ENCODE peak calls at places on chromosome 1, in six cellular contexts. X is AG09309; U is left lung; A is CD4-positive, alpha-beta T cell; W is endothelial cell; V is fibroblast of pulmonary artery. K is an unnamed sample.

GRCh38 chr1:116682641-116683221 is 15.2 kb upstream of the IGSF3 start:
- DNase-seq in W (no peak), X (no peak), U (no peak), V (peak), A (no peak), K (peak)

GRCh38 chr1:3904843-3905185 is 4.7 kb upstream of the C1orf174 start:
- DNase-seq in W (no peak), A (no peak), U (no peak), V (no peak), X (no peak), K (no peak)

GRCh38 chr1:227370463-227371254 is 52.4 kb upstream of the CDC42BPA start:
- DNase-seq in U (no peak), W (no peak), V (peak), X (no peak), A (no peak), K (peak)

GRCh38 chr1:53919675-53920066 is 25.7 kb downstream of the DIO1 start:
- DNase-seq in A (no peak), X (no peak), W (no peak), V (no peak), U (no peak), K (peak)

GRCh38 chr1:151714820-151715725 is 1.5 kb downstream of the CELF3 start:
- DNase-seq in X (no peak), U (no peak), V (no peak), W (no peak), A (no peak), K (no peak)

GRCh38 chr1:218656301-218657037 is 311.3 kb downstream of the TGFB2 start:
- DNase-seq in X (no peak), A (no peak), V (no peak), U (no peak), W (no peak), K (peak)

GRCh38 chr1:53134961-53135734 is 7.3 kb downstream of the SLC1A7 start:
- DNase-seq in V (peak), X (no peak), W (no peak), U (no peak), A (no peak), K (peak)

GRCh38 chr1:116002781-116003455 is 26.6 kb downstream of the SLC22A15 start:
- DNase-seq in W (no peak), A (no peak), V (no peak), X (no peak), U (no peak), K (no peak)

GRCh38 chr1:226738421-226738994 is 574 bp downstream of the ITPKB start:
- DNase-seq in U (peak), V (peak), W (peak), X (no peak), A (peak), K (peak)

GRCh38 chr1:203219934-203220333 is 9.5 kb downstream of the CHIT1 start:
- DNase-seq in X (no peak), V (no peak), U (no peak), W (peak), A (no peak), K (no peak)

GRCh38 chr1:172449585-172450523 is 6.0 kb upstream of the PIGC start:
- DNase-seq in V (peak), A (no peak), W (peak), U (peak), X (no peak), K (peak)

GRCh38 chr1:26844389-26844788 is 17.9 kb downstream of the ZDHHC18 start:
- DNase-seq in U (no peak), W (no peak), X (no peak), A (no peak), V (no peak), K (no peak)

GRCh38 chr1:9025474-9025873 is 749 bp downstream of the SLC2A7 start:
- DNase-seq in A (no peak), V (no peak), U (no peak), W (no peak), X (no peak), K (no peak)

GRCh38 chr1:101207891-101208290 is 28.9 kb upstream of the S1PR1 start:
- DNase-seq in W (no peak), X (no peak), A (no peak), U (no peak), V (peak), K (peak)

GRCh38 chr1:54137532-54138061 is 15.2 kb downstream of the CDCP2 start:
- DNase-seq in X (peak), A (no peak), W (no peak), V (peak), U (no peak), K (no peak)

GRCh38 chr1:29413661-29414060 is 177.3 kb downstream of the PTPRU start:
- DNase-seq in V (no peak), X (no peak), A (no peak), W (no peak), U (no peak), K (no peak)

GRCh38 chr1:209733409-209734192 is 22.3 kb upstream of the TRAF3IP3 start:
- DNase-seq in W (no peak), V (peak), U (no peak), X (peak), A (no peak), K (peak)

GRCh38 chr1:232432313-232432712 is 197.6 kb downstream of the SIPA1L2 start:
- DNase-seq in A (no peak), X (no peak), W (no peak), U (no peak), V (no peak), K (no peak)

GRCh38 chr1:110783292-110783918 is 89.5 kb upstream of the CD53 start:
- DNase-seq in A (peak), U (no peak), V (peak), X (peak), W (peak), K (peak)

GRCh38 chr1:88612299-88612698 is 71.8 kb upstream of the PKN2 start:
- DNase-seq in W (no peak), A (no peak), V (no peak), X (no peak), U (no peak), K (no peak)

GRCh38 chr1:85544689-85545203 is 35.8 kb upstream of the CCN1 start:
- DNase-seq in V (no peak), X (no peak), A (no peak), W (no peak), U (no peak), K (peak)

GRCh38 chr1:29674625-29675326 is 438.5 kb downstream of the PTPRU start:
- DNase-seq in U (no peak), W (no peak), V (no peak), A (no peak), X (no peak), K (no peak)

GRCh38 chr1:220094016-220094911 is at the start of gene IARS2:
- DNase-seq in U (peak), V (peak), W (peak), A (peak), X (peak), K (peak)

GRCh38 chr1:101253976-101254660 is 17.3 kb downstream of the S1PR1 start:
- DNase-seq in A (no peak), X (peak), V (peak), W (no peak), U (no peak), K (peak)

GRCh38 chr1:18557621-18558465 is 72.8 kb upstream of the PAX7 start:
- DNase-seq in A (no peak), V (no peak), U (peak), X (no peak), W (peak), K (peak)

GRCh38 chr1:23079025-23079424 is 59.8 kb downstream of the KDM1A start:
- DNase-seq in V (no peak), X (no peak), W (no peak), U (no peak), A (no peak), K (no peak)

GRCh38 chr1:242205622-242206489 is 207.0 kb upstream of the MAP1LC3C start:
- DNase-seq in X (no peak), W (no peak), U (no peak), V (peak), A (no peak), K (peak)

DNA sequence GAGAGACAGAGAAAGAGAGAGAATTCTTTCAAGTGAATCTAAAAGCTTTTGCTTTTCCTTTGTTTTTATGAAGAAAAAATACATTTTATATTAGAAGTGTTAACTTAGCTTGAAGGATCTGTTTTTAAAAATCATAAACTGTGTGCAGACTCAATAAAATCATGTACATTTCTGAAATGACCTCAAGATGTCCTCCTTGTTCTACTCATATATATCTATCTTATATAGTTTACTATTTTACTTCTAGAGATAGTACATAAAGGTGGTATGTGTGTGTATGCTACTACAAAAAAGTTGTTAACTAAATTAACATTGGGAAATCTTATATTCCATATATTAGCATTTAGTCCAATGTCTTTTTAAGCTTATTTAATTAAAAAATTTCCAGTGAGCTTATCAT is 117.6 kb downstream of the PTPRC start:
- DNase-seq in V (peak), X (no peak), W (no peak), U (no peak), A (no peak), K (peak)
- TF ChIP-seq CTCF in V (peak), X (no peak), W (no peak), U (no peak), A (peak), K (peak)

DNA sequence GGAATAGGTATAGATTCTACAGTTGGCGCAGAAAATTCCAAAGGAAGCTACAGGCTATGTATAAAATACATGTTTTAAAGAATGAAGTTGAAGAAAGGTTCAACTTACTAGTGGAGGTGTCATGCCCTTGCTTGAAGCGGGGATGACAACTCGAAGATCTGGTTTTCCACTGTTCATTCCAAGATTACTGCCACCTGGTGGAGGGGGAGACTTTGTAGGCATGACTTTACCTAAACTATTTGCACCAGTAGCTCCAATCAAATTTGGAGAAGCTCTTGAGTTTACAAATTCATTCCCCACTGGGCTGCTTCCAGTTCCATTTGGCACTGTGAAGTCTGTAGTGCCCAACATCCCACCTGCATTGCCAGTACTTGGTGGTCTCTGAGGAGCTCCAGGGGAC is 81.7 kb downstream of the AXDND1 start:
- DNase-seq in V (peak), U (no peak), W (peak), X (no peak), A (no peak), K (peak)
- TF ChIP-seq CTCF in V (peak), U (no peak), W (peak), X (peak), A (no peak), K (peak)

DNA sequence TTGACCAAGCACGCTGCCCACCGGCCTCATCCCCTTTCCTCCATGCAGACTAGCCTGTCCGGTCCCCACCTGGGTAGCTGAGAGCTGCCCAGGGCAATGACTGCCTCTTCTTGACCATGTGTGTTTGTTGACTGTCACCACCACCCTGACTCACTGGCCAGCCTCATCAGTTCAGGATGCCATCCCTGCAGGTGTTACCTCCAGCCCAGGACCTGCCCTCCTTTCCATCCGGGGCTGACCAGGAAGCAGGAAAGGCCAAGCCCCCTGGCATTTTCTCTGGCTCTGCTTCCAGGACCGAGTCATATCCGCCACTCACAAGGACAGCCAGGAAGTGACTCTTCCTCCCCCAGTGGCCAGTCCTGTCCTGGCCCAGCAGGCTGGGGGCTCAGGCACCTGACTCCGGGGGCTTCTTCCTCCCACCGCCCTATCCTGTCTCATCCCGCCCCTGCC is 17.1 kb downstream of the EPHA2 start:
- DNase-seq in A (no peak), V (no peak), W (peak), U (peak), X (no peak), K (peak)
- TF ChIP-seq CTCF in A (no peak), V (peak), W (no peak), U (no peak), X (no peak), K (no peak)

GRCh38 chr1:168428063-168428731 is 115.6 kb downstream of the XCL2 start:
- DNase-seq in W (no peak), A (no peak), V (peak), U (no peak), X (no peak), K (no peak)
- TF ChIP-seq CTCF in W (no peak), A (no peak), V (no peak), U (no peak), X (no peak), K (no peak)

DNA sequence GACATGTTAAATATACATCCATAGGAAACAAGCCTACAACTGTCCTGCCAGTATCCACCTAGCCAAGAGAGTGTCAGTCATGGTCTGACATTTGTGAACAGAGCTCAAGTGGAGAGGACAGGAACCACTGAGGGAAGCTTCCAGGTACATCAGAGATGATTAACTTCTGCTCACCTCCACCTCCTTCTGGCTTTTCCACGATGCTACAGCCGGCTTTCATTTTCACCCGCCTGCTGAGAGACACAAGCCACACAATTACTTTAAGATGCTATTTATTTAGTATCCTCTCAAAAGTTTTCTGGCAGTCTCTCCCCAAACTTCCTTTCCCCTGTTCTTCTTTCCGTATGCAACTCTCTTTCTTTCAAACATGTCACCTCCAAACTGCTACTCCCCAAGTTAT is 2.1 kb downstream of the ETV3 start:
- DNase-seq in V (no peak), W (no peak), X (no peak), A (no peak), U (no peak), K (peak)
- TF ChIP-seq CTCF in V (no peak), W (no peak), X (no peak), A (no peak), U (no peak), K (peak)

GRCh38 chr1:39160703-39161102 is 43.8 kb upstream of the MACF1 start:
- DNase-seq in A (no peak), V (no peak), X (no peak), U (no peak), W (no peak), K (no peak)
- TF ChIP-seq CTCF in A (no peak), V (peak), X (peak), U (no peak), W (no peak), K (peak)

DNA sequence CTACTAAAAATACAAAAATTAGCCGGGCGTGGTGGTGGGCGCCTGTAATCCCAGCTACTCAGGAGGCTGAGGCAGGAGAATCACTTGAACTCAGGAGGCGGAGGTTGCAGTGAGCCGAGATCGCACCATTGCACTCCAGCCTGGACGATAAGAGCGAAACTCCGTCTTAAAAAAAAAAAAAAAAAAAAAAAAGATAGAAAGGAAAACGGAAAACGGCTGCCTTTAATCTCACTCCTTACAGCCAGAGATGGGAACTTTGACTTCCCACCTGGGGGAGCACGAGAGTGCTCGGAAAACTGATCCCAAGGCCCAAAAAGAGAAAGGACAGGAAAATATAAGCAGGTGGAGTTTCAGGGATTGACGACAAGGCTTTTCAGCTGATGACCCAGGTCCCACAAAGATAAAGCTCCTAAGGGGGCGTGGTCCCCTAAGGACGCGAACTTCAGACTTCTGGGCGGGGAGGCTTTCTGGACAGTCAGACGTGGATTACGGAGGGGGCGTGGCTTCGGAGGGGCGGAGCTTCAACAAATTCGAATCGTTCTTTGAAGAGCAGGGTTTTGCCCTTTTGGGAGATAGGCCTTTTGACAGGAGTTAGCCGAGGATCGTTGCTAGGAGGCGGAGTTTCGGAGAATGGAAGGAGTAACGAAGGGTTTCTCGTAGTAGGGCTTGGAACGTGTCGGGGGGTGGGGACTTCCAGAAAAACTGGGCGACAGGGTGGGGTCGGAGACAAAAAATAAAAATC is 966 bp upstream of the CKS1B start:
- DNase-seq in X (peak), V (peak), U (peak), A (peak), W (peak), K (peak)
- TF ChIP-seq CTCF in X (peak), V (peak), U (no peak), A (peak), W (no peak), K (peak)

GRCh38 chr1:163069142-163069541 is at the start of gene RGS4:
- DNase-seq in A (no peak), V (peak), X (peak), U (no peak), W (peak), K (peak)
- TF ChIP-seq CTCF in A (no peak), V (peak), X (peak), U (no peak), W (peak), K (peak)

GRCh38 chr1:25694591-25695007 is 78.0 kb downstream of the MAN1C1 start:
- DNase-seq in W (no peak), U (no peak), V (peak), X (no peak), A (no peak), K (no peak)

GRCh38 chr1:25695991-25696330 is 79.4 kb downstream of the MAN1C1 start:
- DNase-seq in X (peak), W (no peak), A (no peak), V (peak), U (no peak), K (peak)

GRCh38 chr1:25697426-25698220 is 81.0 kb downstream of the MAN1C1 start:
- DNase-seq in U (no peak), V (no peak), W (no peak), X (no peak), A (no peak), K (peak)

GRCh38 chr1:25694167-25694566 is 77.6 kb downstream of the MAN1C1 start:
- DNase-seq in A (no peak), W (no peak), V (no peak), X (peak), U (no peak), K (no peak)

DNA sequence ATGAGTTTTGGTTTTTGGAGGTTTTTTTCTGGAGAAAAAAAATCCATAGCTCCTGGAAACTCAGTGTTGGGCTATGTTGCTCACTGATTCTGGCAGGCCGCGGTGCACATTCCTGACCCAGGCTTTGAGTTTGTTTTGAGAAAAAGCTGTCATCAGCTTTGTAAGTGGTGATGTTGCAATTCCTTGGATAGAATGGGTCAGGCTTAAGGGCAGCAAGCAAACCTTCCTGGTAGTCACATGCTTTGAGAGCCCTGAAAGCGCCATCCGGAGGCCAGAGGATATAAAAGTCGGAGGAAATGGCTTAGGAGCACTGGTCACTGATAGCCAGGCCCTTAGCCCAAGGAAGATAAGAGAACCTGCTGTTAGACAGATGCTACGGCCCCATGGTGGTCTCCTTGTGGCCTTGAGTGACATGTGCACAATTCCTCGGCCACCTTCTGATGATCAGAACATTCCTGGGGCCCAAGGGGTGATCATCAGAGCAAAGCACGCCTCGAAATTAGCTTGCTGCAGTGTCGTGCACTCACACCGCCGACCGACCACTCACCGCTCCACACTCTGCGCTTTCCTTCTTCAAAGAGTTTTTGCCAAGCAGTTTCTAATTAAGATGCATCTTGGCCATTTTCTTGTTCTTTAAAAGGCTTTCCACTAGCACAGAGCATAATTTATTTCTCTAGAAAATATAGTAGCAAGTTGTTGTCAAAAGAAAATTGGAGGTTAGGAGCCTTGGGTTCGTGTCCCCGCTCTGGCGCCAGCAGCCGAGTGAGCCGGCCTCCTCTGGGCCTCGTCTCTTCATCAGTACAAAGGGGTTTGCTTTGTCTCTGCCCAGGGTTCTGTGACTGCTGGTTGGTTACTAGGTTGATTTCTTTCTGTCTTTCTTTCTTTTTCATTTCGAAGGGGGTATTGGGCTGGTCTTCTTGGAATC is 78.7 kb downstream of the MAN1C1 start:
- DNase-seq in X (peak), U (no peak), A (no peak), W (peak), V (peak), K (peak)
- TF ChIP-seq CTCF in X (peak), U (no peak), A (no peak), W (no peak), V (peak), K (peak)

GRCh38 chr1:80656628-80657019 is 1144.1 kb upstream of the ADGRL2 start:
- DNase-seq in A (no peak), V (no peak), X (no peak), U (no peak), W (no peak), K (peak)

GRCh38 chr1:80657707-80658106 is 1143.0 kb upstream of the ADGRL2 start:
- DNase-seq in X (no peak), A (no peak), V (no peak), U (no peak), W (no peak), K (no peak)

GRCh38 chr1:80657048-80657653 is 1143.6 kb upstream of the ADGRL2 start:
- DNase-seq in U (no peak), V (no peak), W (no peak), A (no peak), X (no peak), K (no peak)

GRCh38 chr1:80656011-80656627 is 1144.6 kb upstream of the ADGRL2 start:
- DNase-seq in V (peak), X (no peak), U (no peak), A (no peak), W (peak), K (peak)
- TF ChIP-seq CTCF in V (peak), X (no peak), U (no peak), A (no peak), W (peak), K (peak)